ENCODE peak calls at places on chromosome 14, in four cellular contexts. One of them, this sample, is unnamed.

GRCh38 chr14:98082833-98083232 is 1189.2 kb downstream of the BCL11B start:
- DNase-seq in mammary epithelial cell: no peak
- DNase-seq in lung: no peak
- DNase-seq in Peyer's patch: no peak
- DNase-seq in this sample: no peak

GRCh38 chr14:52267501-52268190 is at the start of gene PTGDR:
- DNase-seq in mammary epithelial cell: peak
- DNase-seq in lung: no peak
- DNase-seq in Peyer's patch: peak
- DNase-seq in this sample: no peak

GRCh38 chr14:52553671-52554575 is 1.3 kb downstream of the GPR137C start:
- DNase-seq in Peyer's patch: peak
- DNase-seq in lung: peak
- DNase-seq in mammary epithelial cell: peak
- DNase-seq in this sample: peak

GRCh38 chr14:19947413-19948090 is 16.8 kb downstream of the OR4K1 start:
- DNase-seq in Peyer's patch: no peak
- DNase-seq in lung: no peak
- DNase-seq in mammary epithelial cell: no peak
- DNase-seq in this sample: no peak

GRCh38 chr14:21991130-21991529 is 317.5 kb upstream of the OR4E1 start:
- DNase-seq in lung: no peak
- DNase-seq in Peyer's patch: no peak
- DNase-seq in mammary epithelial cell: no peak
- DNase-seq in this sample: no peak

GRCh38 chr14:104117341-104118005 is 20.9 kb upstream of the KIF26A start:
- DNase-seq in lung: no peak
- DNase-seq in Peyer's patch: peak
- DNase-seq in mammary epithelial cell: no peak
- DNase-seq in this sample: no peak

GRCh38 chr14:95456281-95456680 is 60.2 kb downstream of the SYNE3 start:
- DNase-seq in mammary epithelial cell: no peak
- DNase-seq in Peyer's patch: no peak
- DNase-seq in lung: no peak
- DNase-seq in this sample: no peak

GRCh38 chr14:42554091-42554490 is 947.4 kb downstream of the LRFN5 start:
- DNase-seq in Peyer's patch: no peak
- DNase-seq in mammary epithelial cell: no peak
- DNase-seq in lung: no peak
- DNase-seq in this sample: no peak

GRCh38 chr14:77562681-77563080 is 53.8 kb downstream of the SPTLC2 start:
- DNase-seq in mammary epithelial cell: no peak
- DNase-seq in Peyer's patch: no peak
- DNase-seq in lung: no peak
- DNase-seq in this sample: peak

GRCh38 chr14:60509438-60510253 is 700 bp downstream of the SIX6 start:
- DNase-seq in mammary epithelial cell: peak
- DNase-seq in Peyer's patch: no peak
- DNase-seq in lung: no peak
- DNase-seq in this sample: no peak

GRCh38 chr14:86838363-86838762 is 1154.6 kb downstream of the GALC start:
- DNase-seq in mammary epithelial cell: no peak
- DNase-seq in Peyer's patch: no peak
- DNase-seq in lung: no peak
- DNase-seq in this sample: no peak

GRCh38 chr14:56150645-56151345 is 32.6 kb downstream of the PELI2 start:
- DNase-seq in Peyer's patch: no peak
- DNase-seq in mammary epithelial cell: no peak
- DNase-seq in lung: no peak
- DNase-seq in this sample: no peak

GRCh38 chr14:105138021-105138541 is 30.5 kb downstream of the JAG2 start:
- DNase-seq in mammary epithelial cell: no peak
- DNase-seq in lung: no peak
- DNase-seq in Peyer's patch: no peak
- DNase-seq in this sample: no peak

GRCh38 chr14:21090194-21090939 is 8.1 kb downstream of the ZNF219 start:
- DNase-seq in mammary epithelial cell: no peak
- DNase-seq in Peyer's patch: no peak
- DNase-seq in lung: no peak
- DNase-seq in this sample: no peak

GRCh38 chr14:24859559-24859958 is 190.4 kb downstream of the STXBP6 start:
- DNase-seq in mammary epithelial cell: no peak
- DNase-seq in Peyer's patch: no peak
- DNase-seq in lung: no peak
- DNase-seq in this sample: no peak

GRCh38 chr14:91329615-91330014 is 85.1 kb upstream of the GPR68 start:
- DNase-seq in Peyer's patch: no peak
- DNase-seq in lung: no peak
- DNase-seq in mammary epithelial cell: no peak
- DNase-seq in this sample: no peak

GRCh38 chr14:56989359-56989758 is 179.1 kb upstream of the OTX2 start:
- DNase-seq in mammary epithelial cell: no peak
- DNase-seq in lung: no peak
- DNase-seq in Peyer's patch: no peak
- DNase-seq in this sample: no peak

GRCh38 chr14:95524706-95525512 is 8.5 kb upstream of the SYNE3 start:
- DNase-seq in Peyer's patch: peak
- DNase-seq in lung: no peak
- DNase-seq in mammary epithelial cell: peak
- DNase-seq in this sample: peak

GRCh38 chr14:61526405-61527312 is 168.7 kb upstream of the HIF1A start:
- DNase-seq in Peyer's patch: no peak
- DNase-seq in mammary epithelial cell: peak
- DNase-seq in lung: peak
- DNase-seq in this sample: no peak

GRCh38 chr14:104968153-104968527 is 10.0 kb downstream of the AHNAK2 start:
- DNase-seq in mammary epithelial cell: peak
- DNase-seq in Peyer's patch: peak
- DNase-seq in lung: peak
- DNase-seq in this sample: peak

GRCh38 chr14:20387577-20387976 is 25.7 kb downstream of the TEP1 start:
- DNase-seq in Peyer's patch: no peak
- DNase-seq in mammary epithelial cell: no peak
- DNase-seq in lung: no peak
- DNase-seq in this sample: no peak

GRCh38 chr14:104470588-104470987 is 109.0 kb upstream of the C14orf180 start:
- DNase-seq in mammary epithelial cell: no peak
- DNase-seq in Peyer's patch: no peak
- DNase-seq in lung: no peak
- DNase-seq in this sample: no peak

GRCh38 chr14:76257111-76257803 is 105.5 kb downstream of the GPATCH2L start:
- DNase-seq in mammary epithelial cell: no peak
- DNase-seq in Peyer's patch: no peak
- DNase-seq in lung: no peak
- DNase-seq in this sample: peak

GRCh38 chr14:74618078-74618952 is 6.3 kb upstream of the LTBP2 start:
- DNase-seq in lung: peak
- DNase-seq in mammary epithelial cell: peak
- DNase-seq in Peyer's patch: peak
- DNase-seq in this sample: peak

GRCh38 chr14:92959761-92960680 is 37.1 kb downstream of the CHGA start:
- DNase-seq in mammary epithelial cell: no peak
- DNase-seq in lung: no peak
- DNase-seq in Peyer's patch: no peak
- DNase-seq in this sample: no peak

GRCh38 chr14:92956961-92957360 is 34.0 kb downstream of the CHGA start:
- DNase-seq in mammary epithelial cell: no peak
- DNase-seq in lung: no peak
- DNase-seq in Peyer's patch: no peak
- DNase-seq in this sample: no peak

GRCh38 chr14:92959189-92959531 is 36.2 kb downstream of the CHGA start:
- DNase-seq in lung: no peak
- DNase-seq in Peyer's patch: no peak
- DNase-seq in mammary epithelial cell: no peak
- DNase-seq in this sample: no peak

GRCh38 chr14:92960706-92961566 is 38.0 kb downstream of the CHGA start:
- DNase-seq in Peyer's patch: no peak
- DNase-seq in lung: no peak
- DNase-seq in mammary epithelial cell: peak
- DNase-seq in this sample: peak

DNA sequence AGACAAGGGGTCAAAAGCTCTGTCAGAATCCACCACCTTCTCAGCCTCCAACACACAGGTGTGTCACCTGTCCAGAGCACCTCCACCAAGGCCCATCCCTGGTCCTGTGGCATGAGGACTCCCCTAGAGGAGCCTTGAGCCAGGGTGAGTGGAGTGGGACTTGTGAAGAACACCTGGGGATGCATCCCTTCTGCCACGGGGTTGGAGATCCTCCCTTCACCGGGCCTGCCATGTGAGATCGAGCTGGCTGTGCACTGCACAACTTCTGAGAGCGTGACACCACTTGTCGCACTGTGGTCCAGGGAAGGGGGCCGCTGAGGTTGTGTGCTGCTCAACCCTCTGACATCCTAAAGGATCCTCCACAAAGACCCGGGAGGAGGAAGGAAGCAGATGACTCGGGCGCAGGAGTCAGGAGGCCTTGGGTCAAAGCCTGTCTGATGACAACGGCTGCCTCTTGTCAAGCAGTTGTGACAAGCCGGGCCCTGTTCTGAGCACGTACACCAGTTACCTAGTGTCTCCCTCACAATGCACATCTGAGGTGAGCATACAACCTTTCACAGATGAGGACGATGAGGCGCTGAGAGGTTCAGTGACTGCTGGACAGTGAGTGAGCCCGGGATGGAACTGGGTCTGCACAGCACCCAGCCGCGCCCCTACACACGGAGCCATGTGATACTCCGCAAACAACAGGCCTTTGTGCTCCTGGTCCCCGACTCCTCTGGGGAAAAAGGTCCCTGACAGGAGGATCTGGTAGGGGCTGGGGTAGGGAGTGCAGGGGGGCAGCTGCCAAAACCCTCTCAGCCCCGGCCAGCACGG is 35.6 kb downstream of the CHGA start:
- DNase-seq in mammary epithelial cell: no peak
- DNase-seq in lung: no peak
- DNase-seq in Peyer's patch: no peak
- DNase-seq in this sample: no peak
- TF ChIP-seq CTCF in mammary epithelial cell: no peak
- TF ChIP-seq CTCF in lung: no peak
- TF ChIP-seq CTCF in Peyer's patch: no peak
- TF ChIP-seq CTCF in this sample: no peak

DNA sequence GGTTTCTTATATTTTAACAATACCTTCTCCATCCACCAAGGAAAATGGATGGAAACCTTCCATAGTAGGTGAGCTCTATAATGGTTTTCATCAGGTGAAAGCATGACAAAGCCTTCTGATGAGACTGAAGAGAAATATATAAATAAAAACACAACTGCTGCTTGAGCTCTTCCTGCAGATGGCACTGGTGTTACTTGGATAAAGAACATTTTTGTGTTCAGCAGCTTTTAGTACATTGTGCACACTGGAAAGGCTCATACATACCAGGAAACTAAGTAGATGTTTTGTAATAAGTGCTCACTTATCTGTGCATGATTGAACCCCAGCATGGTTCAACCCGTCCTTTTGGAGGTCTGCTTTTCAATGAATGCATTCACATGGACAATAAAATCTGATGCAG is 357.3 kb upstream of the MIS18BP1 start:
- DNase-seq in mammary epithelial cell: peak
- DNase-seq in lung: no peak
- DNase-seq in Peyer's patch: no peak
- DNase-seq in this sample: no peak
- TF ChIP-seq CTCF in mammary epithelial cell: peak
- TF ChIP-seq CTCF in lung: no peak
- TF ChIP-seq CTCF in Peyer's patch: no peak
- TF ChIP-seq CTCF in this sample: no peak

DNA sequence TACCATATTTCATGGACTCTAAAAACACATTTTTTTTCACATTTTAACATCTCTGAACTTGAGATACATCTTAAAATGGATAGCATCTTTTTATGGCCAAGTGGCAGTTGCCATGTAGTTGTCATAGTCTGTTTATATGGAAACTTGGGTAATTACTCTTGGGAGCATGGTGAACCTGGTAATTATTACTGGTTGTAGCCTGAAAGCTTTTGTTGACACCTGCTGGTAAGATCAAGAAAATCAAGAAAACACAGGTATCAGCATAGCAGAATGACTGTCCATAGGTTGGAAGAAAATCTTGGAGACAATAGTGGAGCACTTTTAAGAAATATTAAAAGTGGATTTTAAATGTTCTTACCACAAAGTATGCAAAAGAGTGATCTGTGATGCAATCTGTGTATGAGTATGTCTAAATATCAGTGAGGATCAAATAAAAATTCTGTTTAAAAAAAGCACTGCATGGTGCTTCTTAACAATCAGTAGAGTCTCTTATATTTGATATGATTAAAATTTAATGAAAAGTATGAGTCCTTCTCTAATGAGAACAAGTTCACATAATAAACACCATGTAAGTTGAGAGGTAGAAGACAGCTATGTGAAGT is 44.2 kb downstream of the TTC8 start:
- DNase-seq in mammary epithelial cell: peak
- DNase-seq in lung: no peak
- DNase-seq in Peyer's patch: no peak
- DNase-seq in this sample: peak
- TF ChIP-seq CTCF in mammary epithelial cell: peak
- TF ChIP-seq CTCF in lung: no peak
- TF ChIP-seq CTCF in Peyer's patch: no peak
- TF ChIP-seq CTCF in this sample: peak

GRCh38 chr14:63318835-63319234 is at the start of gene GPHB5:
- DNase-seq in mammary epithelial cell: no peak
- DNase-seq in Peyer's patch: no peak
- DNase-seq in lung: no peak
- DNase-seq in this sample: no peak
- TF ChIP-seq CTCF in mammary epithelial cell: no peak
- TF ChIP-seq CTCF in Peyer's patch: no peak
- TF ChIP-seq CTCF in lung: no peak
- TF ChIP-seq CTCF in this sample: no peak

DNA sequence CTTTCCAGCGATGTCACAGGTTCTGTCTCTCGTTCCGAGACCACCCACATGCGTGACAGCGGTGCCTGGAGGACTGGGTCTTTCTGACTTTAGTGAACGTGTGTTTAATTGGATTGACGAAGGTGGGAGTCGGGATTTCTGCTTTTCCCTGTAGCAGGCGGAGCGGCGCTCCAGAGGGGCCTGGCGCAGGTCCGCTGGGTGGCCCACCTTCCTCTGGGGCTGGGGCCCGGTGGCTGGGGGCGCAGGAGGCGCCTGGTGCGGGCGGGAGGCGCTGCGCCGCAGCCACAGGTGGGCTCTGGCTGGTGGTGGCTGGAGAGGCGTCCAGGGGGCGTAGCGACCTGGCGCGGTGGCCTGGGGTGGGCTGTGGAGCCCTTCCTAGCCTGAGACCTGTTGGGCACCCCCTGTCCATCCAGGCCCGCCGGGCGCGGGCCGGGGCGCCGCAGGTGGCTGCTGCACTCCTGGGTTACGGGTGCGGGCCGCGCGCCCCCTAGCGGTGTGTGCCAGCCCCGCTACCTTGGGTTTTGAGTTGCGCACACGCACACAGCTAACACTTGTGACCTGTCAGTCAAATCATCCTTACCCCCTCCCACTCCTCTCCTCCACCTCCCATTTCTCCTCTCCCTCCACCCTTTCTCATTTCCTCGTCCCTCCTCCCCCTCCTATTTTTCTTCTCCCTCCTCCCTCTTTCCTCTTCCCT is 2.0 kb downstream of the MEG3 start:
- DNase-seq in Peyer's patch: no peak
- DNase-seq in lung: no peak
- DNase-seq in mammary epithelial cell: peak
- DNase-seq in this sample: peak
- TF ChIP-seq CTCF in Peyer's patch: no peak
- TF ChIP-seq CTCF in lung: no peak
- TF ChIP-seq CTCF in mammary epithelial cell: peak
- TF ChIP-seq CTCF in this sample: peak

GRCh38 chr14:93184391-93185332 is at the start of the genes LYSET and MOAP1:
- DNase-seq in mammary epithelial cell: peak
- DNase-seq in lung: peak
- DNase-seq in Peyer's patch: peak
- DNase-seq in this sample: peak
- TF ChIP-seq CTCF in mammary epithelial cell: no peak
- TF ChIP-seq CTCF in lung: no peak
- TF ChIP-seq CTCF in Peyer's patch: no peak
- TF ChIP-seq CTCF in this sample: no peak